ENCODE peak calls at places on chromosome 13, in four cellular contexts. O is stimulated activated CD8-positive, alpha-beta memory T cell treated with anti-CD3 and anti-CD28 coated beads, Interleukin-12 subunit alpha, Interleukin-12 subunit beta, amount 100 ng/mL, for 4 hours; L is ovary; V is T-cell. D is an unnamed sample.

GRCh38 chr13:20801704-20802103 is 27.9 kb upstream of the EEF1AKMT1 start:
- DNase-seq in O (no peak), V (no peak), L (no peak), D (no peak)

GRCh38 chr13:59603646-59604045 is 560.1 kb downstream of the DIAPH3 start:
- DNase-seq in V (no peak), O (no peak), L (no peak), D (no peak)

GRCh38 chr13:71772376-71772775 is 94.6 kb downstream of the DACH1 start:
- DNase-seq in L (no peak), V (no peak), O (no peak), D (no peak)

GRCh38 chr13:101346942-101347728 is 69.2 kb downstream of the NALCN start:
- DNase-seq in O (no peak), L (no peak), V (no peak), D (no peak)

GRCh38 chr13:104389722-104390121 is 1323.5 kb upstream of the SLC10A2 start:
- DNase-seq in V (no peak), O (no peak), L (no peak), D (no peak)

GRCh38 chr13:25375727-25376358 is 4.1 kb downstream of the ATP8A2 start:
- DNase-seq in V (peak), O (no peak), L (no peak), D (no peak)

GRCh38 chr13:114234266-114234644 is 442 bp upstream of the CDC16 start:
- DNase-seq in V (no peak), O (no peak), L (no peak), D (no peak)

GRCh38 chr13:114134111-114134943 is 1.9 kb upstream of the RASA3 start:
- DNase-seq in L (no peak), V (no peak), O (no peak), D (no peak)

GRCh38 chr13:33999830-34000605 is 182.1 kb downstream of the RFC3 start:
- DNase-seq in V (no peak), O (no peak), L (no peak), D (no peak)

GRCh38 chr13:112510002-112510780 is 77.8 kb downstream of the TUBGCP3 start:
- DNase-seq in V (no peak), L (no peak), O (no peak), D (no peak)

GRCh38 chr13:68099616-68100015 is 869.5 kb upstream of the PCDH9 start:
- DNase-seq in O (no peak), L (no peak), V (no peak), D (no peak)

GRCh38 chr13:51978836-51979556 is 32.3 kb downstream of the ATP7B start:
- DNase-seq in L (no peak), V (no peak), O (no peak), D (no peak)

GRCh38 chr13:110164706-110165105 is 142.3 kb downstream of the COL4A1 start:
- DNase-seq in V (no peak), O (no peak), L (no peak), D (no peak)

GRCh38 chr13:105997436-105998232 is 537.8 kb downstream of the EFNB2 start:
- DNase-seq in O (no peak), V (no peak), L (no peak), D (no peak)

GRCh38 chr13:64568748-64569147 is 2661.4 kb downstream of the PCDH9 start:
- DNase-seq in V (no peak), L (no peak), O (no peak), D (no peak)

GRCh38 chr13:111491659-111492058 is 171.2 kb downstream of the TEX29 start:
- DNase-seq in L (no peak), V (no peak), O (no peak), D (no peak)

GRCh38 chr13:43405457-43405856 is 381.3 kb downstream of the ENOX1 start:
- DNase-seq in V (no peak), O (no peak), L (no peak), D (no peak)

GRCh38 chr13:109408596-109409382 is 377.6 kb downstream of the IRS2 start:
- DNase-seq in O (no peak), L (no peak), V (no peak), D (no peak)